ENCODE peak calls at places on chromosome 2, in four cellular contexts. One of them, this sample, is unnamed.

GRCh38 chr2:149630445-149630844 is 42.9 kb upstream of the MMADHC start:
- DNase-seq in HT-29: no peak
- DNase-seq in CD4-positive, alpha-beta T cell: no peak
- DNase-seq in T-helper 9 cell: no peak
- DNase-seq in this sample: no peak

GRCh38 chr2:222318026-222318711 is 19.4 kb upstream of the PAX3 start:
- DNase-seq in HT-29: peak
- DNase-seq in CD4-positive, alpha-beta T cell: no peak
- DNase-seq in T-helper 9 cell: no peak
- DNase-seq in this sample: peak

GRCh38 chr2:28663359-28663758 is 88.3 kb upstream of the PPP1CB start:
- DNase-seq in HT-29: peak
- DNase-seq in CD4-positive, alpha-beta T cell: no peak
- DNase-seq in T-helper 9 cell: no peak
- DNase-seq in this sample: peak

GRCh38 chr2:19228720-19229119 is 129.7 kb downstream of the OSR1 start:
- DNase-seq in HT-29: no peak
- DNase-seq in CD4-positive, alpha-beta T cell: no peak
- DNase-seq in T-helper 9 cell: no peak
- DNase-seq in this sample: no peak

GRCh38 chr2:157572725-157573124 is 55.9 kb downstream of the ACVR1C start:
- DNase-seq in HT-29: peak
- DNase-seq in CD4-positive, alpha-beta T cell: no peak
- DNase-seq in T-helper 9 cell: no peak
- DNase-seq in this sample: no peak

GRCh38 chr2:174759381-174760064 is 4.7 kb downstream of the CHRNA1 start:
- DNase-seq in HT-29: no peak
- DNase-seq in CD4-positive, alpha-beta T cell: no peak
- DNase-seq in T-helper 9 cell: no peak
- DNase-seq in this sample: no peak

GRCh38 chr2:45220227-45220626 is 211.0 kb upstream of the SIX2 start:
- DNase-seq in HT-29: no peak
- DNase-seq in CD4-positive, alpha-beta T cell: no peak
- DNase-seq in T-helper 9 cell: no peak
- DNase-seq in this sample: no peak

GRCh38 chr2:105464325-105464724 is 65.5 kb upstream of the FHL2 start:
- DNase-seq in HT-29: no peak
- DNase-seq in CD4-positive, alpha-beta T cell: no peak
- DNase-seq in T-helper 9 cell: no peak
- DNase-seq in this sample: no peak